ENCODE peak calls at places on chromosomes 5 and 9, in nine cellular contexts. I is skeletal muscle cell; V is germinal center; Z is stimulated activated CD4-positive, alpha-beta T cell treated with anti-CD3 and anti-CD28 coated beads, Interleukin-2, amount 100 ng/mL, for 48 hours; U is posterior cingulate gyrus; N is gastrocnemius medialis; B is activated T-cell treated with anti-CD3 and anti-CD28 coated beads, Interleukin-2, amount 50 U/mL, for 72 hours; Y is activated T-helper 1 cell treated with Interleukin-2 at 50 U/mL for 16 hours; R is NCI-H510A treated with DMSO at 0.1 percent for 48 hours. E is an unnamed sample.

GRCh38 chr5:88702328-88702727 is 180.7 kb downstream of the MEF2C start:
- DNase-seq in I (no peak), V (no peak), Z (no peak), U (no peak), N (no peak), B (no peak), Y (no peak), R (no peak), E (no peak)

GRCh38 chr5:59038169-59039002 is 455.5 kb downstream of the RAB3C start:
- DNase-seq in I (no peak), V (peak), Z (no peak), U (peak), N (peak), B (peak), Y (no peak), R (no peak), E (no peak)

GRCh38 chr9:113705938-113706519 is 170.1 kb upstream of the ZNF618 start:
- DNase-seq in I (no peak), V (no peak), Z (no peak), U (no peak), N (no peak), B (no peak), Y (no peak), R (no peak), E (no peak)

GRCh38 chr5:148810821-148811220 is 15.6 kb upstream of the ADRB2 start:
- DNase-seq in I (no peak), V (no peak), Z (no peak), U (no peak), N (no peak), B (no peak), Y (no peak), R (no peak), E (no peak)

GRCh38 chr9:93475856-93476255 is 22.5 kb upstream of the FAM120AOS start:
- DNase-seq in I (no peak), V (no peak), Z (no peak), U (no peak), N (no peak), B (no peak), Y (no peak), R (no peak), E (no peak)

GRCh38 chr9:13377286-13377925 is 97.9 kb upstream of the MPDZ start:
- DNase-seq in I (no peak), V (no peak), Z (no peak), U (no peak), N (no peak), B (no peak), Y (no peak), R (no peak), E (no peak)

GRCh38 chr9:2173170-2173569 is 158.0 kb downstream of the SMARCA2 start:
- DNase-seq in I (no peak), V (no peak), Z (no peak), U (no peak), N (no peak), B (no peak), Y (no peak), R (no peak), E (no peak)

GRCh38 chr5:55577353-55578060 is 42.7 kb upstream of the PLPP1 start:
- DNase-seq in I (no peak), V (no peak), Z (no peak), U (no peak), N (peak), B (no peak), Y (no peak), R (no peak), E (no peak)

GRCh38 chr9:117595650-117596049 is 108.6 kb upstream of the TLR4 start:
- DNase-seq in I (no peak), V (no peak), Z (no peak), U (no peak), N (no peak), B (no peak), Y (no peak), R (no peak), E (no peak)

GRCh38 chr5:149228610-149229297 is 42.9 kb upstream of the AFAP1L1 start:
- DNase-seq in I (peak), V (no peak), Z (no peak), U (no peak), N (peak), B (no peak), Y (no peak), R (peak), E (no peak)

GRCh38 chr5:149429839-149430721 is 51.0 kb upstream of the IL17B start:
- DNase-seq in I (no peak), V (no peak), Z (no peak), U (no peak), N (no peak), B (no peak), Y (no peak), R (no peak), E (no peak)

GRCh38 chr5:73673161-73673591 is 47.2 kb downstream of the ARHGEF28 start:
- DNase-seq in I (peak), V (no peak), Z (no peak), U (no peak), N (no peak), B (no peak), Y (no peak), R (no peak), E (no peak)

GRCh38 chr5:68554566-68555279 is 339.2 kb downstream of the PIK3R1 start:
- DNase-seq in I (peak), V (no peak), Z (no peak), U (no peak), N (no peak), B (no peak), Y (no peak), R (no peak), E (no peak)